ENCODE peak calls at places on chromosomes 12 and 14, in ten cellular contexts. V is dorsolateral prefrontal cortex; O is activated CD8-positive, alpha-beta T cell treated with anti-CD3 and anti-CD28 coated beads for 36 hours; J is left ventricle myocardium inferior; C is sigmoid colon; T is AG09319; K is upper lobe of right lung; F is GM10248; B is heart left ventricle; M is astrocyte of the cerebellum. X is an unnamed sample.

GRCh38 chr14:42814817-42815216 is 1208.1 kb downstream of the LRFN5 start:
- DNase-seq in C (no peak), K (no peak), T (no peak), M (no peak), J (no peak), V (no peak), F (no peak), B (no peak), O (no peak), X (no peak)

GRCh38 chr14:55416866-55417265 is 5.2 kb upstream of the ATG14 start:
- DNase-seq in B (no peak), O (peak), F (peak), K (no peak), J (no peak), C (no peak), M (no peak), V (no peak), T (no peak), X (no peak)

GRCh38 chr12:44372259-44372658 is 503.9 kb downstream of the NELL2 start:
- DNase-seq in M (no peak), T (no peak), C (no peak), K (no peak), F (no peak), B (no peak), V (no peak), O (no peak), J (no peak), X (no peak)

GRCh38 chr14:68607081-68607851 is 185.6 kb downstream of the ZFP36L1 start:
- DNase-seq in F (no peak), M (no peak), K (peak), V (no peak), B (peak), T (no peak), O (no peak), J (peak), C (no peak), X (no peak)

GRCh38 chr12:77013091-77013490 is 52.3 kb downstream of the E2F7 start:
- DNase-seq in V (no peak), M (no peak), F (no peak), K (no peak), C (no peak), J (no peak), B (no peak), O (no peak), T (peak), X (no peak)

GRCh38 chr14:100602621-100603020 is 15.4 kb upstream of the BEGAIN start:
- DNase-seq in T (no peak), F (no peak), M (no peak), C (peak), O (no peak), B (no peak), J (no peak), K (no peak), V (no peak), X (no peak)

GRCh38 chr12:93442411-93443340 is 929 bp upstream of the UBE2N start:
- DNase-seq in T (no peak), O (no peak), B (no peak), F (no peak), J (no peak), V (no peak), K (no peak), M (no peak), C (no peak), X (no peak)

GRCh38 chr14:68695326-68695768 is 97.5 kb downstream of the ZFP36L1 start:
- DNase-seq in O (peak), B (no peak), V (no peak), C (peak), K (no peak), F (peak), M (peak), J (no peak), T (peak), X (no peak)

GRCh38 chr12:1760566-1761382 is 59.6 kb upstream of the LRTM2 start:
- DNase-seq in B (no peak), C (no peak), J (no peak), T (no peak), F (no peak), M (no peak), O (no peak), V (no peak), K (no peak), X (no peak)

GRCh38 chr14:69046468-69046867 is 67.4 kb upstream of the ACTN1 start:
- DNase-seq in O (no peak), C (peak), V (no peak), J (no peak), K (no peak), F (no peak), M (no peak), T (no peak), B (peak), X (no peak)

GRCh38 chr14:71322660-71323250 is 415.5 kb downstream of the PCNX1 start:
- DNase-seq in K (no peak), F (peak), V (no peak), C (no peak), M (peak), T (peak), J (no peak), B (no peak), O (peak), X (no peak)

GRCh38 chr12:20063116-20063515 is 305.2 kb upstream of the PDE3A start:
- DNase-seq in F (no peak), K (no peak), V (no peak), B (no peak), T (no peak), M (no peak), O (no peak), J (no peak), C (no peak), X (no peak)

GRCh38 chr12:130444081-130444480 is 106.4 kb downstream of the PIWIL1 start:
- DNase-seq in C (no peak), K (no peak), O (no peak), V (no peak), F (no peak), M (no peak), J (no peak), B (peak), T (no peak), X (no peak)

GRCh38 chr12:26434299-26434915 is 239.0 kb downstream of the SSPN start:
- DNase-seq in B (no peak), V (no peak), O (peak), J (no peak), K (no peak), T (peak), C (no peak), M (peak), F (peak), X (no peak)

GRCh38 chr12:52900166-52900895 is 4.5 kb downstream of the KRT8 start:
- DNase-seq in F (no peak), C (no peak), T (no peak), O (no peak), M (no peak), B (no peak), K (no peak), J (no peak), V (no peak), X (no peak)

GRCh38 chr14:96905825-96906224 is 108.6 kb downstream of the VRK1 start:
- DNase-seq in F (no peak), T (peak), O (no peak), V (no peak), J (no peak), C (no peak), K (no peak), B (no peak), M (no peak), X (no peak)

GRCh38 chr12:125181107-125181506 is 115.9 kb downstream of the AACS start:
- DNase-seq in F (no peak), V (no peak), J (no peak), B (no peak), M (no peak), K (no peak), O (no peak), C (no peak), T (no peak), X (no peak)

GRCh38 chr14:59632381-59632780 is 55.8 kb upstream of the CCDC175 start:
- DNase-seq in K (no peak), C (no peak), O (peak), J (no peak), F (peak), V (no peak), T (no peak), B (no peak), M (peak), X (no peak)

GRCh38 chr14:89252887-89253532 is 164.0 kb downstream of the FOXN3 start:
- DNase-seq in J (no peak), K (no peak), T (no peak), O (no peak), B (no peak), V (no peak), M (no peak), F (no peak), C (no peak), X (no peak)

GRCh38 chr12:98053202-98053601 is 462.2 kb upstream of the TMPO start:
- DNase-seq in C (no peak), K (no peak), J (no peak), F (no peak), O (no peak), B (no peak), T (no peak), M (no peak), V (no peak), X (no peak)

DNA sequence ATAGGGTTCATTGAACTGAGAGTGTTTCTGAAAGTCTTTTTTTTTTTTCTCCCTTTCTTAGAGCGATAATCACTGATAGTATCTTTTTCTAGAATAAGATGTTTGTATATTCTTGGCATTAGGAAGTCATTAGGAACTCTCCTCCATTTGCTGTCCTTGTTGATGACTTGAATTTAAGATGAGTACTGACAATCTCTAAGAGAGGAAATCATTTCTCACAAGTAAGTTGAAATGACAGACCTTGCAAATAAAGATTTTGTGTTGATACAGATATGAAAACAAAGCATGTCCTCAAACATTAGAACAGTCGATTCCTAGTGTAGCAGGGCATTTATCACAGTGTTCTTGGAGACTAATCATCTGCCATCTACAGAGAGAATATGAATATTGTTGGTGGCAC is 458.4 kb upstream of the SYT1 start:
- DNase-seq in C (no peak), T (no peak), F (no peak), K (no peak), B (no peak), O (no peak), M (no peak), V (no peak), J (no peak), X (no peak)
- TF ChIP-seq CTCF in C (no peak), T (no peak), F (no peak), K (no peak), B (no peak), O (no peak), M (no peak), V (no peak), J (no peak), X (no peak)

GRCh38 chr12:103836345-103836744 is 4.7 kb downstream of the NT5DC3 start:
- DNase-seq in K (no peak), F (no peak), O (no peak), C (no peak), M (no peak), J (no peak), V (no peak), T (no peak), B (no peak), X (no peak)

GRCh38 chr12:103834897-103835390 is 6.1 kb downstream of the NT5DC3 start:
- DNase-seq in K (no peak), J (no peak), T (no peak), B (no peak), C (no peak), O (no peak), V (no peak), M (no peak), F (no peak), X (no peak)

GRCh38 chr12:103833095-103833777 is 7.8 kb downstream of the NT5DC3 start:
- DNase-seq in T (no peak), F (no peak), B (no peak), J (no peak), K (no peak), M (no peak), C (no peak), O (no peak), V (no peak), X (no peak)

GRCh38 chr12:103832048-103832798 is 8.8 kb downstream of the NT5DC3 start:
- DNase-seq in F (peak), O (no peak), M (no peak), V (no peak), K (no peak), C (no peak), B (no peak), T (no peak), J (no peak), X (no peak)

GRCh38 chr12:103833891-103834290 is 7.1 kb downstream of the NT5DC3 start:
- DNase-seq in C (no peak), T (no peak), V (no peak), O (no peak), M (no peak), F (no peak), K (no peak), B (no peak), J (no peak), X (no peak)
- TF ChIP-seq CTCF in C (no peak), T (no peak), V (no peak), O (no peak), M (peak), F (no peak), K (no peak), B (no peak), J (no peak), X (no peak)

DNA sequence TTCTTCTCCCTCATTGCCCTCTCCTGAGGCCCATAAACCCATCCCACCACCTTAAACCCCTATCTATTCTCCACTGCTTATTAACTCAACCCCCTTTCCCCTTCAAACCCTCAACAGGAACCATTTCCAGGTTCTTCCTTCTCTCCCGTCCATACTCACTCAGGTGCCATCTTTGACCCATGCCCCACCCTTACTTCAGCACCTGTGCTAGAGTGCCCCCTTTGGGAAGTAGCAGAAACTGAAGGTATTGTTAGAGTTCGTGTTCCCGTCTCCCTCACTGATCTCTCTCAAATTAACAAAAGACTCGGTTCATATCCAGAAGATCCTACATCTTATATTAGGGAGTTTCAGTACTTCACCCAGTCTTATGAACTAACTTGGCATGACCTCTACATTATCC is 86.6 kb downstream of the TMTC3 start:
- DNase-seq in J (no peak), F (no peak), K (no peak), B (no peak), C (no peak), T (no peak), O (no peak), V (no peak), M (no peak), X (no peak)
- TF ChIP-seq CTCF in J (no peak), F (no peak), K (no peak), B (no peak), C (no peak), T (no peak), O (no peak), V (no peak), M (no peak), X (no peak)

GRCh38 chr14:93033983-93034670 is 81.6 kb downstream of the ITPK1 start:
- DNase-seq in V (peak), K (no peak), B (no peak), M (no peak), F (peak), O (peak), T (no peak), J (no peak), C (no peak), X (peak)
- TF ChIP-seq CTCF in V (peak), K (peak), B (peak), M (peak), F (peak), O (peak), T (peak), J (peak), C (no peak), X (no peak)